ENCODE peak calls at places on chromosomes 13 and 19, in four cellular contexts. One of them, this sample, is unnamed. For H3K4me1, the result is how much of the 10 kb centered on the place peaks cover.

GRCh38 chr13:107822006-107822405 is 393.3 kb downstream of the LIG4 start:
- DNase-seq in hepatocyte: no peak
- DNase-seq in RWPE2: no peak
- DNase-seq in suprapubic skin: no peak
- DNase-seq in this sample: no peak

GRCh38 chr13:39185326-39185725 is 147.1 kb downstream of the NHLRC3 start:
- DNase-seq in hepatocyte: no peak
- DNase-seq in RWPE2: no peak
- DNase-seq in suprapubic skin: no peak
- DNase-seq in this sample: no peak

GRCh38 chr19:54422136-54422535 is 6.9 kb downstream of the TTYH1 start:
- DNase-seq in hepatocyte: no peak
- DNase-seq in RWPE2: no peak
- DNase-seq in suprapubic skin: no peak
- DNase-seq in this sample: no peak

GRCh38 chr13:30629527-30629926 is 11.8 kb downstream of the USPL1 start:
- DNase-seq in hepatocyte: no peak
- DNase-seq in RWPE2: no peak
- DNase-seq in suprapubic skin: no peak
- DNase-seq in this sample: no peak

GRCh38 chr13:21749410-21749809 is 78.5 kb downstream of the FGF9 start:
- DNase-seq in hepatocyte: no peak
- DNase-seq in RWPE2: no peak
- DNase-seq in suprapubic skin: no peak
- DNase-seq in this sample: no peak

GRCh38 chr13:95842898-95843297 is 166.0 kb downstream of the DNAJC3 start:
- DNase-seq in hepatocyte: no peak
- DNase-seq in RWPE2: no peak
- DNase-seq in suprapubic skin: no peak
- DNase-seq in this sample: no peak

GRCh38 chr13:102905905-102906304 is 60.1 kb downstream of the ERCC5 start:
- DNase-seq in hepatocyte: no peak
- DNase-seq in RWPE2: no peak
- DNase-seq in suprapubic skin: no peak
- DNase-seq in this sample: no peak

GRCh38 chr19:39167461-39168257 is 29.1 kb upstream of the NCCRP1 start:
- DNase-seq in hepatocyte: peak
- DNase-seq in RWPE2: peak
- DNase-seq in suprapubic skin: no peak
- DNase-seq in this sample: no peak

GRCh38 chr19:47309038-47309437 is 623 bp upstream of the C5AR1 start:
- DNase-seq in hepatocyte: no peak
- DNase-seq in RWPE2: no peak
- DNase-seq in suprapubic skin: no peak
- DNase-seq in this sample: peak

GRCh38 chr19:8028951-8029491 is 23.5 kb upstream of the CCL25 start:
- DNase-seq in hepatocyte: peak
- DNase-seq in RWPE2: no peak
- DNase-seq in suprapubic skin: no peak
- DNase-seq in this sample: no peak

GRCh38 chr19:15108845-15109767 is 1.9 kb downstream of the SYDE1 start:
- DNase-seq in hepatocyte: no peak
- DNase-seq in RWPE2: no peak
- DNase-seq in suprapubic skin: no peak
- DNase-seq in this sample: no peak

GRCh38 chr19:29442910-29443309 is 82.9 kb upstream of the VSTM2B start:
- DNase-seq in hepatocyte: no peak
- DNase-seq in RWPE2: no peak
- DNase-seq in suprapubic skin: no peak
- DNase-seq in this sample: peak

GRCh38 chr19:3606174-3606689 is 443 bp downstream of the TBXA2R start:
- DNase-seq in hepatocyte: no peak
- DNase-seq in RWPE2: no peak
- DNase-seq in suprapubic skin: peak
- DNase-seq in this sample: no peak

GRCh38 chr13:76019421-76020044 is 383.4 kb downstream of the LMO7 start:
- DNase-seq in hepatocyte: peak
- DNase-seq in RWPE2: no peak
- DNase-seq in suprapubic skin: peak
- DNase-seq in this sample: no peak
- TF ChIP-seq CTCF in hepatocyte: peak
- TF ChIP-seq CTCF in RWPE2: peak
- TF ChIP-seq CTCF in suprapubic skin: no peak
- TF ChIP-seq CTCF in this sample: no peak

GRCh38 chr19:58054792-58055482 is 4.1 kb upstream of the ZNF135 start:
- DNase-seq in hepatocyte: no peak
- DNase-seq in RWPE2: no peak
- DNase-seq in suprapubic skin: no peak
- DNase-seq in this sample: no peak
- H3K4me3 ChIP-seq in hepatocyte: no peak
- H3K4me3 ChIP-seq in RWPE2: no peak
- H3K4me3 ChIP-seq in suprapubic skin: peak
- H3K4me3 ChIP-seq in this sample: peak

GRCh38 chr19:6061420-6062130 is 48.7 kb downstream of the RFX2 start:
- DNase-seq in hepatocyte: no peak
- DNase-seq in RWPE2: no peak
- DNase-seq in suprapubic skin: peak
- DNase-seq in this sample: no peak
- H3K4me1 ChIP-seq in hepatocyte: under half
- H3K4me1 ChIP-seq in RWPE2: half or more
- H3K4me1 ChIP-seq in suprapubic skin: half or more
- H3K4me1 ChIP-seq in this sample: half or more

GRCh38 chr13:28718538-28719226 is at the start of gene SLC46A3:
- DNase-seq in hepatocyte: peak
- DNase-seq in RWPE2: peak
- DNase-seq in suprapubic skin: peak
- DNase-seq in this sample: peak
- TF ChIP-seq CTCF in hepatocyte: no peak
- TF ChIP-seq CTCF in RWPE2: no peak
- TF ChIP-seq CTCF in suprapubic skin: peak
- TF ChIP-seq CTCF in this sample: peak